ENCODE peak calls at places on chromosomes 7 and 10, in ten cellular contexts. Y, O, P, A, S, D, J, H, Q and U are unnamed samples.

GRCh38 chr7:116120839-116121238 is 89.5 kb upstream of the TES start:
- DNase-seq in H (no peak), Q (no peak), P (no peak), Y (no peak), A (no peak), J (no peak), D (no peak), O (no peak), S (no peak), U (no peak)

GRCh38 chr7:33773053-33773452 is 132.3 kb upstream of the BMPER start:
- DNase-seq in O (no peak), D (no peak), S (no peak), Y (no peak), P (no peak), Q (no peak), H (no peak), A (no peak), J (no peak), U (no peak)

GRCh38 chr10:451021-451471 is 238.4 kb downstream of the DIP2C start:
- DNase-seq in Y (no peak), D (peak; percentile 89), O (no peak), S (peak; percentile 58), J (no peak), Q (peak; percentile 82), P (no peak), A (peak; percentile 46), H (no peak), U (no peak)

GRCh38 chr7:115124409-115124939 is 202.6 kb downstream of the MDFIC start:
- DNase-seq in Y (no peak), P (no peak), Q (no peak), S (no peak), A (no peak), D (no peak), H (no peak), J (no peak), O (no peak), U (no peak)

GRCh38 chr7:75854233-75854632 is 24.6 kb upstream of the RHBDD2 start:
- DNase-seq in S (no peak), Y (no peak), P (no peak), O (no peak), Q (no peak), A (no peak), H (no peak), J (no peak), D (no peak), U (no peak)

GRCh38 chr10:72509951-72510350 is 115.9 kb downstream of the MICU1 start:
- DNase-seq in D (no peak), P (no peak), O (no peak), H (no peak), Y (no peak), S (no peak), Q (no peak), J (no peak), A (no peak), U (no peak)

GRCh38 chr10:25815999-25816768 is 117.8 kb upstream of the MYO3A start:
- DNase-seq in A (no peak), Y (no peak), J (no peak), O (no peak), Q (no peak), D (no peak), P (no peak), H (no peak), S (no peak), U (no peak)

GRCh38 chr7:42790196-42790595 is 121.7 kb downstream of the C7orf25 start:
- DNase-seq in D (no peak), S (no peak), J (no peak), O (no peak), P (no peak), Y (no peak), A (no peak), H (no peak), Q (no peak), U (no peak)

GRCh38 chr10:114437456-114438292 is 33.4 kb upstream of the AFAP1L2 start:
- DNase-seq in A (no peak), Y (no peak), H (no peak), P (no peak), D (no peak), S (no peak), Q (no peak), J (no peak), O (no peak), U (no peak)

GRCh38 chr7:108455833-108456677 is at the start of gene NRCAM:
- DNase-seq in H (peak; percentile 75), O (no peak), A (no peak), Y (peak; percentile 81), Q (no peak), P (peak; percentile 76), D (peak; percentile 80), S (no peak), J (peak; percentile 11), U (no peak)

GRCh38 chr7:20828947-20829346 is 42.3 kb upstream of the SP8 start:
- DNase-seq in A (no peak), J (no peak), P (no peak), D (no peak), Q (no peak), H (no peak), O (no peak), Y (no peak), S (no peak), U (no peak)

GRCh38 chr7:117597755-117598154 is 117.9 kb downstream of the CFTR start:
- DNase-seq in Q (no peak), D (no peak), H (no peak), J (no peak), P (peak; percentile 6), S (no peak), Y (no peak), A (no peak), O (no peak), U (no peak)

GRCh38 chr7:149753370-149754233 is 19.8 kb downstream of the ZNF467 start:
- DNase-seq in Y (peak; percentile 58), J (peak; percentile 61), H (no peak), D (peak; percentile 75), Q (no peak), A (no peak), P (no peak), O (no peak), S (no peak), U (no peak)

DNA sequence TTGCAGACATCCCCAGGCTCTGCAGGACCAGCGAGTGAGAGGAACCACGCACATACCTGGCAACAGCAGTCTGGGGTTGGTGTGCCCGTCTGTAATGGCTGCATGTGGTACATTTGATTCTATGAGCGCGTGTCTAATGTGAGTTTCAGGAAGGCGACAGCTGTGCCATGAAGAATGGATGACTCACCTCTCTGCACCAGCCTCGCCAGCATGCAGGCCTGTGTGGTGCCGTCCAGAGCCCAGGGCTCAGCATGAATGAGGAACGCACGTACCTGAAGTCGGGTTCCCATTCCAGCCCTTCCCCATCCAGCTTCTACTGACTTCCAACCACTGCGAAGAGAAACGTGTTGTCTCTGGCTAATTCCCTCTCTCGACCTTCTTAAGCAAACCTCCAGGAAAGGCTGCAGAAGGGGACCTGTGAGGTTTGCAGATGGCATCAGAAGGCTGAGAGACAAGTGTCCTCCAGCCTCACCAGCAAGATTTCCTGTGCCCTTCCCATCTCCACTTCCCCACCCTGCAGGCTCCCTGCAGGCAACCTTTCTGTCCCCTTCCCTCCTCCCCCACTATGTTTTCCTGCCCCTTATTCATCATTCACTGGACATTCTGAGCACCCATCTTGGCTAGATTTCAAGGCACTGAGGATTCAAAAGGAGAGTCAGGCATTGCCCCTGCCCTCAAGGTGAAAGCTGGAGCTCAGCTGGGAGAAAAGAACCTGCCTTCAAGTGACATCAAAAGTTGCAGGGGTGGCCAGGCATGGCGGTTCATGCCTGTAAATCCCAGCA is 54.3 kb downstream of the ASB13 start:
- DNase-seq in Y (no peak), P (no peak), H (no peak), D (no peak), A (no peak), S (no peak), Q (no peak), O (no peak), J (no peak), U (no peak)
- H3K27ac ChIP-seq in Y (no peak overlapping the region), P (no peak overlapping the region), H (no peak overlapping the region), D (no peak overlapping the region), A (no peak overlapping the region), S (no peak overlapping the region), Q (no peak overlapping the region), O (no peak overlapping the region), J (no peak overlapping the region), U (no peak overlapping the region)

DNA sequence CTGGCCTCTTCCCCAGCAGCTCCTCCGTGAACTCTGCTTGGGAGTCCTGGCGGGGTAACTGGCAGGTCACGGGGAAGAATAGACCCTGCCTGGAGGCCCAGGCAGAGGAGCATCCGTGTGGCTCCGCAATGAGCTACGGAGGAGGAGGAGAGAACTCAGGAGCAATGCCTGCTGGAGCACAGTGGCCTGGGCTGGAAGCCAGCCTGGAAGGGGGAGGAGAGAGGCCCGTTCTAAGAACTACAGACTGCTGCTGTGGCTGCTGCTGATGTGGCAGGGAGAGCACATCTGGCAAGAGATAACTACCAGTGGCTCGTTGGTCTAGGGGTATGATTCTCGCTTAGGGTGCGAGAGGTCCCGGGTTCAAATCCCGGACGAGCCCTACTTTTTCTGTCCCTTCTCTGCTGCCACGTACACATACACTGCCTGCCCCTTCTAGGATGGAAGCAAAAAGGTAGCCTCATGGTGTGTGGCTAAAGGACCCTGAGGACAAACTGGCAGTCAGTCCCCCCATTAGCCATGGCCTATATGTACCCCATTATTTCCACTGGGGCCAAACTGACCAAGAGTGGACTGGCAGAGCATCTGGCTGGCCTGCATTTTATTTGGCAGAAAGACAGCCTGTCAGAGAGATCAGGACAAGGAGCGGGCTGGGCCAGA is 7.7 kb upstream of the OPN1SW start:
- DNase-seq in Q (no peak), Y (peak; percentile 34), O (peak; percentile 66), H (peak; percentile 94), A (no peak), P (no peak), D (no peak), S (no peak), J (peak; percentile 81), U (peak; percentile 12)
- H3K4me3 ChIP-seq in Q (no peak overlapping the region), Y (no peak overlapping the region), O (peak overlapping the region; percentile 45), H (no peak overlapping the region), A (no peak overlapping the region), P (no peak overlapping the region), D (no peak overlapping the region), S (no peak overlapping the region), J (no peak overlapping the region), U (no peak overlapping the region)

GRCh38 chr10:128058106-128058745 is 68.0 kb downstream of the MKI67 start:
- DNase-seq in Y (no peak), D (peak; percentile 74), Q (no peak), S (no peak), A (no peak), H (peak; percentile 69), J (no peak), O (no peak), P (no peak), U (no peak)
- H3K27ac ChIP-seq in Y (no peak overlapping the region), D (no peak overlapping the region), Q (no peak overlapping the region), S (no peak overlapping the region), A (no peak overlapping the region), H (no peak overlapping the region), J (no peak overlapping the region), O (no peak overlapping the region), P (peak overlapping the region; percentile 15), U (no peak overlapping the region)

DNA sequence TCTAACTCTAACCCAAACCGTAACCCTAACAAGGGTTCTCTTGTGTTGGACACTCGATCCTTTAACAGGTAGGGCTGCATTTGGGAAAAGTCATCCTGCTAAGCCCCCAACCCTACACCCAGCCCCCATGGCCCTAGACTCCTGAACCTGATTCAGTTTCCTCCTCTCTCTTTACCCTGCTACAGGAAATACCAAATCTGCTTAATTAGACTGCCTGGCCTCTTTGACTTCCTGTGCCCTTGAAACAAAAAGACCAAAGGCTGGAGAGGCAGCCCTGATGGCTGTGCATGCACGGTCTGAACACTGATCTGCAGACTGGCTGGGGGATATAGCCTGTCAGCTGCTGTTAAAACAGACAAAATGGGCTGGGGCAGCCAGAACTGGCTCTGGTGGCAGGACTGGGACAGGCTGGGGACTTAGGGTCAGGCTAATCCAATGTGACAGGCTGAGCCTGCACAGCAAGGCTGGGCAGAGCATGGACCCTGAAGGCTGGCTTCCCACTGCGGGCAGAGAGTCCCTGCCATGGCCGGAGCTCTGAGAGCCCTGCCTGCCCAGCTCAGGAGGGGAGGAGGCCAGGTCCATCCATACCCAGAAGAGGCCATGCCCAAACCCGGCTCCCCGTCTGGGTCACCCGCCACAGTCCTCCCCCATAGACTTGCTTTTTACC is 51.0 kb upstream of the MSMB start:
- DNase-seq in P (no peak), O (no peak), Y (no peak), Q (no peak), D (peak; percentile 78), J (no peak), A (no peak), S (no peak), H (no peak), U (no peak)
- H3K4me3 ChIP-seq in P (no peak overlapping the region), O (no peak overlapping the region), Y (no peak overlapping the region), Q (peak overlapping the region; percentile 49), D (no peak overlapping the region), J (no peak overlapping the region), A (peak overlapping the region; percentile 34), S (no peak overlapping the region), H (no peak overlapping the region), U (no peak overlapping the region)